ENCODE peak calls at places on chromosomes 12 and 14, in eight cellular contexts. R is activated T-helper 1 cell treated with anti-CD3 and anti-CD28 coated beads, Interleukin-2, amount 50 U/mL, for 16 hours; N is left ventricle myocardium inferior; Z is OCI-LY7; S is fibroblast of mammary gland; E is AG08395; A is left colon; U is choroid plexus epithelial cell. L is an unnamed sample.

GRCh38 chr12:47022296-47022695 is 57.1 kb upstream of the PCED1B start:
- DNase-seq in A (no peak), R (no peak), E (peak; percentile 54), N (no peak), S (peak; percentile 61), U (peak; percentile 83), Z (no peak), L (no peak)

GRCh38 chr12:95661360-95661759 is 110.1 kb upstream of the USP44 start:
- DNase-seq in U (no peak), A (no peak), Z (no peak), R (no peak), N (no peak), S (no peak), E (no peak), L (no peak)

GRCh38 chr12:66004922-66005703 is 125.4 kb downstream of the LLPH start:
- DNase-seq in N (no peak), U (no peak), R (no peak), S (no peak), Z (no peak), A (no peak), E (no peak), L (no peak)

GRCh38 chr12:126349383-126349782 is 1284.1 kb downstream of the AACS start:
- DNase-seq in S (no peak), R (no peak), N (no peak), U (no peak), E (no peak), Z (no peak), A (no peak), L (no peak)

GRCh38 chr12:67994046-67994445 is 4.8 kb downstream of the IFNG-AS1 start:
- DNase-seq in E (no peak), S (no peak), Z (peak; percentile 22), R (no peak), N (no peak), A (no peak), U (no peak), L (no peak)

GRCh38 chr14:28772613-28773012 is 6.0 kb downstream of the FOXG1 start:
- DNase-seq in U (no peak), N (no peak), A (no peak), E (no peak), Z (no peak), R (no peak), S (no peak), L (no peak)

GRCh38 chr12:91178139-91178561 is 4.5 kb downstream of the DCN start:
- DNase-seq in R (no peak), E (peak; percentile 13), Z (no peak), S (peak; percentile 69), A (no peak), U (peak; percentile 73), N (no peak), L (no peak)

GRCh38 chr12:108635201-108635996 is 1.7 kb upstream of the SELPLG start:
- DNase-seq in U (peak; percentile 39), S (no peak), R (no peak), A (peak; percentile 36), E (no peak), Z (peak; percentile 98), N (no peak), L (peak; percentile 67)

GRCh38 chr14:105525861-105526780 is at the start of gene TMEM121:
- DNase-seq in R (no peak), S (no peak), Z (no peak), E (peak; percentile 46), U (no peak), A (peak; percentile 26), N (no peak), L (no peak)

GRCh38 chr12:92141585-92142244 is 3.9 kb downstream of the BTG1 start:
- DNase-seq in R (no peak), A (no peak), Z (peak; percentile 58), S (no peak), N (no peak), E (no peak), U (no peak), L (no peak)

GRCh38 chr14:85056228-85056627 is 473.7 kb upstream of the FLRT2 start:
- DNase-seq in N (no peak), S (no peak), U (no peak), E (no peak), A (no peak), Z (no peak), R (no peak), L (no peak)

GRCh38 chr14:53709381-53709780 is 247.2 kb downstream of the BMP4 start:
- DNase-seq in R (no peak), Z (no peak), U (no peak), A (no peak), N (no peak), S (no peak), E (no peak), L (no peak)

GRCh38 chr12:6786416-6787094 is 2.8 kb upstream of the CD4 start:
- DNase-seq in E (no peak), N (no peak), U (no peak), S (no peak), A (no peak), Z (no peak), R (no peak), L (no peak)

GRCh38 chr12:6235499-6235898 is 35.3 kb downstream of the CD9 start:
- DNase-seq in Z (no peak), E (no peak), S (no peak), U (no peak), N (no peak), A (peak; percentile 86), R (no peak), L (no peak)

GRCh38 chr12:14885718-14886201 is at the start of gene MGP:
- DNase-seq in E (peak; percentile 23), U (peak; percentile 23), Z (no peak), A (no peak), N (no peak), S (peak; percentile 75), R (no peak), L (no peak)

GRCh38 chr12:109192358-109192757 is 76.0 kb downstream of the ACACB start:
- DNase-seq in Z (no peak), U (peak; percentile 9), N (no peak), E (peak; percentile 86), R (no peak), A (no peak), S (peak; percentile 65), L (no peak)

GRCh38 chr14:90421001-90421580 is 24.3 kb downstream of the CALM1 start:
- DNase-seq in S (no peak), R (no peak), Z (no peak), U (no peak), N (no peak), A (no peak), E (no peak), L (no peak)

GRCh38 chr14:81169711-81170103 is 51.1 kb downstream of the GTF2A1 start:
- DNase-seq in R (no peak), A (peak; percentile 76), Z (peak; percentile 7), N (peak; percentile 77), S (peak; percentile 31), E (peak; percentile 21), U (peak; percentile 13), L (no peak)

GRCh38 chr12:49557187-49557916 is 10.6 kb downstream of the MCRS1 start:
- DNase-seq in S (no peak), Z (no peak), E (no peak), N (no peak), R (no peak), U (no peak), A (no peak), L (no peak)